ENCODE peak calls at places on chromosomes 12 and 14, in seven cellular contexts. C, N, T, R, E, Y and X are unnamed samples.

GRCh38 chr12:7935773-7936581 is at the start of gene SLC2A3:
- DNase-seq in C (peak), N (peak), T (peak), R (peak), E (peak), Y (no peak), X (no peak)

GRCh38 chr12:101485015-101485414 is 9.9 kb downstream of the SPIC start:
- DNase-seq in C (no peak), N (no peak), T (no peak), R (peak), E (no peak), Y (no peak), X (no peak)

GRCh38 chr12:77118696-77119095 is 53.3 kb upstream of the E2F7 start:
- DNase-seq in C (no peak), N (no peak), T (no peak), R (no peak), E (no peak), Y (no peak), X (no peak)

GRCh38 chr14:58540693-58541092 is 97.1 kb upstream of the DACT1 start:
- DNase-seq in C (no peak), N (no peak), T (no peak), R (no peak), E (no peak), Y (no peak), X (no peak)

GRCh38 chr14:94180655-94181271 is 6.6 kb downstream of the PPP4R4 start:
- DNase-seq in C (no peak), N (no peak), T (peak), R (peak), E (no peak), Y (no peak), X (no peak)

GRCh38 chr14:73238262-73238852 is 1.1 kb downstream of the PAPLN start:
- DNase-seq in C (peak), N (no peak), T (no peak), R (no peak), E (peak), Y (peak), X (no peak)

GRCh38 chr12:123010681-123011080 is 30.2 kb downstream of the ARL6IP4 start:
- DNase-seq in C (no peak), N (no peak), T (no peak), R (no peak), E (no peak), Y (no peak), X (no peak)

GRCh38 chr12:116398193-116398592 is 120.7 kb upstream of the MED13L start:
- DNase-seq in C (no peak), N (no peak), T (no peak), R (no peak), E (no peak), Y (no peak), X (no peak)

GRCh38 chr12:10361622-10362021 is 28.2 kb downstream of the KLRK1 start:
- DNase-seq in C (no peak), N (no peak), T (no peak), R (no peak), E (no peak), Y (no peak), X (no peak)

GRCh38 chr14:65260786-65261185 is 151.7 kb upstream of the FUT8 start:
- DNase-seq in C (no peak), N (no peak), T (no peak), R (no peak), E (peak), Y (no peak), X (no peak)

GRCh38 chr12:51406859-51407258 is 15.7 kb upstream of the GALNT6 start:
- DNase-seq in C (no peak), N (no peak), T (no peak), R (no peak), E (no peak), Y (no peak), X (no peak)

GRCh38 chr12:45726594-45727300 is 2.8 kb upstream of the ARID2 start:
- DNase-seq in C (peak), N (peak), T (peak), R (peak), E (peak), Y (peak), X (peak)

GRCh38 chr14:58055497-58055896 is 96.5 kb downstream of the ARMH4 start:
- DNase-seq in C (no peak), N (no peak), T (no peak), R (no peak), E (no peak), Y (no peak), X (no peak)

GRCh38 chr12:32895688-32896437 is 714 bp downstream of the PKP2 start:
- DNase-seq in C (no peak), N (no peak), T (no peak), R (peak), E (no peak), Y (no peak), X (no peak)

GRCh38 chr14:95460647-95461478 is 55.6 kb downstream of the SYNE3 start:
- DNase-seq in C (no peak), N (no peak), T (no peak), R (peak), E (peak), Y (no peak), X (no peak)

GRCh38 chr12:106170285-106170684 is 31.5 kb upstream of the NUAK1 start:
- DNase-seq in C (peak), N (no peak), T (no peak), R (no peak), E (peak), Y (no peak), X (peak)

GRCh38 chr14:97874394-97874793 is 1077.2 kb downstream of the VRK1 start:
- DNase-seq in C (no peak), N (no peak), T (peak), R (no peak), E (no peak), Y (no peak), X (no peak)

GRCh38 chr14:87432698-87433097 is 560.3 kb downstream of the GALC start:
- DNase-seq in C (no peak), N (no peak), T (no peak), R (no peak), E (no peak), Y (no peak), X (no peak)

GRCh38 chr14:67851785-67852410 is 32.3 kb downstream of the RAD51B start:
- DNase-seq in C (no peak), N (no peak), T (no peak), R (no peak), E (no peak), Y (no peak), X (no peak)

GRCh38 chr14:68843471-68844209 is 50.8 kb upstream of the ZFP36L1 start:
- DNase-seq in C (peak), N (peak), T (peak), R (peak), E (peak), Y (peak), X (peak)

GRCh38 chr14:85426068-85426935 is 103.6 kb upstream of the FLRT2 start:
- DNase-seq in C (no peak), N (no peak), T (no peak), R (no peak), E (no peak), Y (no peak), X (no peak)

GRCh38 chr14:76352639-76353281 is 23.2 kb upstream of the ESRRB start:
- DNase-seq in C (peak), N (peak), T (peak), R (peak), E (peak), Y (peak), X (peak)

GRCh38 chr12:53219116-53219955 is 12.3 kb upstream of the ITGB7 start:
- DNase-seq in C (peak), N (no peak), T (peak), R (no peak), E (peak), Y (peak), X (peak)

GRCh38 chr14:92516966-92517350 is 3.4 kb downstream of the RIN3 start:
- DNase-seq in C (no peak), N (no peak), T (no peak), R (no peak), E (no peak), Y (no peak), X (no peak)

GRCh38 chr12:19970826-19971225 is 397.5 kb upstream of the PDE3A start:
- DNase-seq in C (no peak), N (no peak), T (no peak), R (no peak), E (no peak), Y (no peak), X (no peak)

GRCh38 chr14:101588990-101589389 is 27.7 kb downstream of the DIO3 start:
- DNase-seq in C (no peak), N (no peak), T (no peak), R (no peak), E (no peak), Y (no peak), X (no peak)

GRCh38 chr12:106074706-106075392 is 63.9 kb downstream of the NUAK1 start:
- DNase-seq in C (peak), N (no peak), T (no peak), R (no peak), E (peak), Y (no peak), X (no peak)

GRCh38 chr12:6966351-6966750 is 4.1 kb downstream of the PHB2 start:
- DNase-seq in C (no peak), N (no peak), T (no peak), R (no peak), E (no peak), Y (peak), X (no peak)

GRCh38 chr12:7137868-7138267 is 7.7 kb downstream of the CLSTN3 start:
- DNase-seq in C (no peak), N (no peak), T (no peak), R (no peak), E (no peak), Y (no peak), X (no peak)

GRCh38 chr14:106845286-106846087 is 1319.1 kb downstream of the TMEM121 start:
- DNase-seq in C (no peak), N (no peak), T (peak), R (peak), E (no peak), Y (no peak), X (no peak)

GRCh38 chr14:105419305-105420091 is at the start of gene MTA1:
- DNase-seq in C (peak), N (no peak), T (peak), R (no peak), E (peak), Y (no peak), X (peak)